ENCODE peak calls at places on chromosomes 4 and X, in ten cellular contexts. One of them, this sample, is unnamed.
A peak's percentile ranks its signal among the peaks of the same experiment; 100 is the strongest.

GRCh38 chrX:154373340-154374306 is 811 bp downstream of the FLNA start:
- DNase-seq in body of pancreas: peak; percentile 79
- DNase-seq in breast epithelium: peak; percentile 89
- DNase-seq in lower leg skin: no peak
- DNase-seq in H1: peak; percentile 72
- DNase-seq in IMR-90: peak; percentile 83
- DNase-seq in tibial nerve: peak; percentile 53
- DNase-seq in NB4: peak; percentile 61
- DNase-seq in uterus: peak; percentile 69
- DNase-seq in adrenal gland: peak; percentile 59
- DNase-seq in this sample: peak; percentile 61

GRCh38 chr4:142085631-142086292 is 449.4 kb downstream of the IL15 start:
- DNase-seq in body of pancreas: no peak
- DNase-seq in breast epithelium: no peak
- DNase-seq in lower leg skin: no peak
- DNase-seq in H1: no peak
- DNase-seq in IMR-90: no peak
- DNase-seq in tibial nerve: no peak
- DNase-seq in NB4: no peak
- DNase-seq in uterus: no peak
- DNase-seq in adrenal gland: no peak
- DNase-seq in this sample: no peak

GRCh38 chr4:10161146-10161545 is 44.5 kb upstream of the WDR1 start:
- DNase-seq in body of pancreas: no peak
- DNase-seq in breast epithelium: no peak
- DNase-seq in lower leg skin: no peak
- DNase-seq in H1: no peak
- DNase-seq in IMR-90: peak; percentile 3
- DNase-seq in tibial nerve: no peak
- DNase-seq in NB4: no peak
- DNase-seq in uterus: no peak
- DNase-seq in adrenal gland: no peak
- DNase-seq in this sample: no peak

GRCh38 chr4:176238819-176239218 is 30.2 kb downstream of the ASB5 start:
- DNase-seq in body of pancreas: no peak
- DNase-seq in breast epithelium: no peak
- DNase-seq in lower leg skin: no peak
- DNase-seq in H1: no peak
- DNase-seq in IMR-90: peak; percentile 46
- DNase-seq in tibial nerve: no peak
- DNase-seq in NB4: no peak
- DNase-seq in uterus: no peak
- DNase-seq in adrenal gland: no peak
- DNase-seq in this sample: no peak

GRCh38 chrX:78330068-78330467 is 2.7 kb upstream of the CYSLTR1 start:
- DNase-seq in body of pancreas: no peak
- DNase-seq in breast epithelium: no peak
- DNase-seq in lower leg skin: no peak
- DNase-seq in H1: no peak
- DNase-seq in IMR-90: no peak
- DNase-seq in tibial nerve: no peak
- DNase-seq in NB4: no peak
- DNase-seq in uterus: no peak
- DNase-seq in adrenal gland: no peak
- DNase-seq in this sample: no peak

GRCh38 chr4:187172340-187172761 is 448.7 kb upstream of the FAT1 start:
- DNase-seq in body of pancreas: no peak
- DNase-seq in breast epithelium: no peak
- DNase-seq in lower leg skin: no peak
- DNase-seq in H1: no peak
- DNase-seq in IMR-90: no peak
- DNase-seq in tibial nerve: no peak
- DNase-seq in NB4: no peak
- DNase-seq in uterus: no peak
- DNase-seq in adrenal gland: no peak
- DNase-seq in this sample: no peak

GRCh38 chr4:73413294-73413755 is 9.2 kb downstream of the ALB start:
- DNase-seq in body of pancreas: no peak
- DNase-seq in breast epithelium: no peak
- DNase-seq in lower leg skin: no peak
- DNase-seq in H1: no peak
- DNase-seq in IMR-90: no peak
- DNase-seq in tibial nerve: no peak
- DNase-seq in NB4: no peak
- DNase-seq in uterus: no peak
- DNase-seq in adrenal gland: no peak
- DNase-seq in this sample: no peak

GRCh38 chr4:6720202-6720699 is 4.3 kb downstream of the BLOC1S4 start:
- DNase-seq in body of pancreas: peak; percentile 78
- DNase-seq in breast epithelium: peak; percentile 50
- DNase-seq in lower leg skin: peak; percentile 96
- DNase-seq in H1: peak; percentile 98
- DNase-seq in IMR-90: peak; percentile 65
- DNase-seq in tibial nerve: peak; percentile 66
- DNase-seq in NB4: peak; percentile 86
- DNase-seq in uterus: peak; percentile 83
- DNase-seq in adrenal gland: peak; percentile 88
- DNase-seq in this sample: peak; percentile 88

GRCh38 chrX:17007134-17007768 is 60.8 kb downstream of the REPS2 start:
- DNase-seq in body of pancreas: no peak
- DNase-seq in breast epithelium: no peak
- DNase-seq in lower leg skin: no peak
- DNase-seq in H1: no peak
- DNase-seq in IMR-90: no peak
- DNase-seq in tibial nerve: no peak
- DNase-seq in NB4: peak; percentile 61
- DNase-seq in uterus: no peak
- DNase-seq in adrenal gland: no peak
- DNase-seq in this sample: no peak

GRCh38 chr4:176139518-176139917 is 55.9 kb downstream of the SPATA4 start:
- DNase-seq in body of pancreas: no peak
- DNase-seq in breast epithelium: no peak
- DNase-seq in lower leg skin: no peak
- DNase-seq in H1: no peak
- DNase-seq in IMR-90: no peak
- DNase-seq in tibial nerve: no peak
- DNase-seq in NB4: no peak
- DNase-seq in uterus: no peak
- DNase-seq in adrenal gland: no peak
- DNase-seq in this sample: no peak

GRCh38 chr4:92618968-92619367 is 315.2 kb downstream of the GRID2 start:
- DNase-seq in body of pancreas: no peak
- DNase-seq in breast epithelium: no peak
- DNase-seq in lower leg skin: no peak
- DNase-seq in H1: no peak
- DNase-seq in IMR-90: peak; percentile 0
- DNase-seq in tibial nerve: no peak
- DNase-seq in NB4: no peak
- DNase-seq in uterus: no peak
- DNase-seq in adrenal gland: no peak
- DNase-seq in this sample: no peak

GRCh38 chr4:103934178-103934789 is 214.5 kb upstream of the TACR3 start:
- DNase-seq in body of pancreas: peak; percentile 34
- DNase-seq in breast epithelium: no peak
- DNase-seq in lower leg skin: no peak
- DNase-seq in H1: no peak
- DNase-seq in IMR-90: peak; percentile 28
- DNase-seq in tibial nerve: no peak
- DNase-seq in NB4: peak; percentile 53
- DNase-seq in uterus: no peak
- DNase-seq in adrenal gland: peak; percentile 13
- DNase-seq in this sample: no peak

GRCh38 chr4:174018236-174018635 is 265.2 kb downstream of the FBXO8 start:
- DNase-seq in body of pancreas: no peak
- DNase-seq in breast epithelium: no peak
- DNase-seq in lower leg skin: no peak
- DNase-seq in H1: no peak
- DNase-seq in IMR-90: no peak
- DNase-seq in tibial nerve: no peak
- DNase-seq in NB4: no peak
- DNase-seq in uterus: no peak
- DNase-seq in adrenal gland: no peak
- DNase-seq in this sample: no peak

DNA sequence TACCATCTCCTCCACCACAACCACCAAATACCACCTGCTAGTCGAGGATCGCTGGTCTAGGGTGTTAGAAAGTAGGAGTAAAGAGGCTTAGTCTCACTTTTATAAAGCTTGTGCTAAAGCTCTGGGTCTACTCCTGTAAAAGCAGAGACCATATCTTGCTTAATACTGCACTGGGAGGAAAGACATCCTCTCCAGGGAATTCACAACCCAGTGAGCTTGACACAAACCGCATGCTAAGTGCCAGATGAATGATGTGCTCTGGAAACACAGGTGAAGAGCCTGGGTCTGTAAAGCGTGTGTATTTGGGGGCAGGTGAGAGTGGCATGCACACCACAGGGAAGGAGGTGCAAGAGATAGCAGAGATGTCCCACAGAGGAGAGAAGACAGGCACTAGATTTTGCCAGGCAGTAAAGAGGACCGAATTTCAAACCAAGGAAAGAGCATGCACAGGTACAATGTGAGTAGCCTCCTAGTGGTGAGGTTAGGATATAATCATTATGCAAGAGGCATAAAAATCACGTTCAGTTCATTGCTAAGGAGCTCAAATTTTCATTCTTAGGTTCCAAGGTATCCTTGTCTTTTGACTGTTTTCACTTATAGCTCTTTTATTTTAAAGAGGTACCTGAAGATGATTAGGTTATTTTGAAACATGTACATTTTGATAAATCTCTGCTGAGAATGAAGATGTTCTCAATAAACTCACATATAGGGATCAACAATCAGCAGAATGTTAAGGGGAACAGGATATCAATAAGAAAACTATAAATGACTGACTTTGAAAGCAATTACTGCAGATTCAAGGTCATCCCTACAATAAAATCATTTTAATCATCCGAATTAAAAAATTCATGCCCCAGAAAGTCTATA is 20.7 kb downstream of the TAPT1 start:
- DNase-seq in body of pancreas: no peak
- DNase-seq in breast epithelium: no peak
- DNase-seq in lower leg skin: no peak
- DNase-seq in H1: no peak
- DNase-seq in IMR-90: no peak
- DNase-seq in tibial nerve: no peak
- DNase-seq in NB4: peak; percentile 60
- DNase-seq in uterus: no peak
- DNase-seq in adrenal gland: no peak
- DNase-seq in this sample: no peak
- H3K4me3 ChIP-seq in body of pancreas: no peak overlapping the region
- H3K4me3 ChIP-seq in breast epithelium: no peak overlapping the region
- H3K4me3 ChIP-seq in lower leg skin: no peak overlapping the region
- H3K4me3 ChIP-seq in H1: no peak overlapping the region
- H3K4me3 ChIP-seq in IMR-90: no peak overlapping the region
- H3K4me3 ChIP-seq in tibial nerve: no peak overlapping the region
- H3K4me3 ChIP-seq in NB4: no peak overlapping the region
- H3K4me3 ChIP-seq in uterus: no peak overlapping the region
- H3K4me3 ChIP-seq in adrenal gland: no peak overlapping the region
- H3K4me3 ChIP-seq in this sample: no peak overlapping the region

DNA sequence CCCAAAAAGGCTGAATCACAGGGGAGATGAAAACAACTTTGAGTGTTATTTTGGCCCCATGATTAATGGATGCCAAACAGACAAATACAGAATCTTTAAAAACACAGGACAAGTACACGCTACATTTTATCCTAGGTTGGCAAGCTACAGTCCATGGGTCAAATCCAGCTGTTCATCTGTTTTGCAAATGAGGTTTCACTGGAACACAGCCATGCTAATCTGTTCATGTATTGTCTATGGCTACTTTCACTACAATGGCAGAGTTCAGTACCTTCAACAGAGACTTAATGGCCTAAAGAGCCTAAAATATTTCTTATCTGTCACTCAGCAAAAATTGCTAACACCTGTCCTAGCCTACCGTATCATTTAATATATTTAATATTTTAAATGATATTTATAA is 1548.5 kb upstream of the IGFBP7 start:
- DNase-seq in body of pancreas: no peak
- DNase-seq in breast epithelium: no peak
- DNase-seq in lower leg skin: no peak
- DNase-seq in H1: no peak
- DNase-seq in IMR-90: no peak
- DNase-seq in tibial nerve: no peak
- DNase-seq in NB4: no peak
- DNase-seq in uterus: no peak
- DNase-seq in adrenal gland: no peak
- DNase-seq in this sample: no peak
- TF ChIP-seq POLR2A in body of pancreas: no peak
- TF ChIP-seq POLR2A in breast epithelium: no peak
- TF ChIP-seq POLR2A in lower leg skin: no peak
- TF ChIP-seq POLR2A in H1: no peak
- TF ChIP-seq POLR2A in IMR-90: no peak
- TF ChIP-seq POLR2A in tibial nerve: no peak
- TF ChIP-seq POLR2A in NB4: no peak
- TF ChIP-seq POLR2A in uterus: no peak
- TF ChIP-seq POLR2A in adrenal gland: no peak
- TF ChIP-seq POLR2A in this sample: no peak

GRCh38 chrX:2136848-2137247 is 363.9 kb downstream of the DHRSX start:
- DNase-seq in body of pancreas: no peak
- DNase-seq in breast epithelium: no peak
- DNase-seq in lower leg skin: no peak
- DNase-seq in H1: no peak
- DNase-seq in IMR-90: no peak
- DNase-seq in tibial nerve: no peak
- DNase-seq in NB4: no peak
- DNase-seq in uterus: no peak
- DNase-seq in adrenal gland: no peak
- DNase-seq in this sample: no peak

GRCh38 chrX:2137882-2138281 is 362.9 kb downstream of the DHRSX start:
- DNase-seq in body of pancreas: no peak
- DNase-seq in breast epithelium: no peak
- DNase-seq in lower leg skin: no peak
- DNase-seq in H1: no peak
- DNase-seq in IMR-90: no peak
- DNase-seq in tibial nerve: no peak
- DNase-seq in NB4: no peak
- DNase-seq in uterus: no peak
- DNase-seq in adrenal gland: no peak
- DNase-seq in this sample: no peak

GRCh38 chrX:2135421-2135820 is 365.4 kb downstream of the DHRSX start:
- DNase-seq in body of pancreas: no peak
- DNase-seq in breast epithelium: no peak
- DNase-seq in lower leg skin: no peak
- DNase-seq in H1: no peak
- DNase-seq in IMR-90: no peak
- DNase-seq in tibial nerve: no peak
- DNase-seq in NB4: no peak
- DNase-seq in uterus: no peak
- DNase-seq in adrenal gland: no peak
- DNase-seq in this sample: no peak

GRCh38 chrX:2134782-2135181 is 366.0 kb downstream of the DHRSX start:
- DNase-seq in body of pancreas: no peak
- DNase-seq in breast epithelium: no peak
- DNase-seq in lower leg skin: no peak
- DNase-seq in H1: no peak
- DNase-seq in IMR-90: no peak
- DNase-seq in tibial nerve: no peak
- DNase-seq in NB4: no peak
- DNase-seq in uterus: no peak
- DNase-seq in adrenal gland: no peak
- DNase-seq in this sample: no peak
- H3K4me3 ChIP-seq in body of pancreas: no peak overlapping the region
- H3K4me3 ChIP-seq in breast epithelium: no peak overlapping the region
- H3K4me3 ChIP-seq in lower leg skin: no peak overlapping the region
- H3K4me3 ChIP-seq in H1: no peak overlapping the region
- H3K4me3 ChIP-seq in IMR-90: no peak overlapping the region
- H3K4me3 ChIP-seq in tibial nerve: no peak overlapping the region
- H3K4me3 ChIP-seq in NB4: no peak overlapping the region
- H3K4me3 ChIP-seq in uterus: no peak overlapping the region
- H3K4me3 ChIP-seq in adrenal gland: no peak overlapping the region
- H3K4me3 ChIP-seq in this sample: no peak overlapping the region

GRCh38 chrX:129961180-129962083 is 21.0 kb upstream of the BCORL1 start:
- DNase-seq in body of pancreas: peak; percentile 78
- DNase-seq in breast epithelium: peak; percentile 67
- DNase-seq in lower leg skin: peak; percentile 92
- DNase-seq in H1: peak; percentile 72
- DNase-seq in IMR-90: no peak
- DNase-seq in tibial nerve: no peak
- DNase-seq in NB4: peak; percentile 95
- DNase-seq in uterus: no peak
- DNase-seq in adrenal gland: peak; percentile 53
- DNase-seq in this sample: peak; percentile 76
- TF ChIP-seq POLR2A in body of pancreas: no peak
- TF ChIP-seq POLR2A in breast epithelium: no peak
- TF ChIP-seq POLR2A in lower leg skin: no peak
- TF ChIP-seq POLR2A in H1: no peak
- TF ChIP-seq POLR2A in IMR-90: no peak
- TF ChIP-seq POLR2A in tibial nerve: no peak
- TF ChIP-seq POLR2A in NB4: peak; percentile 48
- TF ChIP-seq POLR2A in uterus: no peak
- TF ChIP-seq POLR2A in adrenal gland: no peak
- TF ChIP-seq POLR2A in this sample: no peak